ENCODE peak calls at places on chromosomes 11 and 22, in eight cellular contexts. Z, E, R, D, H, N, B and W are unnamed samples.

GRCh38 chr11:67663515-67664212 is 10.8 kb downstream of the ALDH3B2 start:
- DNase-seq in D (no peak), B (no peak), Z (no peak), R (no peak), N (no peak), H (no peak), E (no peak), W (no peak)

GRCh38 chr11:125268611-125269010 is 104.1 kb downstream of the PKNOX2 start:
- DNase-seq in H (no peak), D (no peak), R (no peak), N (no peak), Z (no peak), B (no peak), E (no peak), W (no peak)

GRCh38 chr22:41968601-41969000 is 642 bp upstream of the SEPTIN3 start:
- DNase-seq in R (no peak), D (no peak), Z (no peak), H (no peak), E (peak; percentile 6), N (no peak), B (no peak), W (no peak)

GRCh38 chr22:45987462-45987861 is 10.5 kb upstream of the WNT7B start:
- DNase-seq in R (no peak), D (no peak), N (no peak), H (no peak), E (no peak), Z (no peak), B (no peak), W (no peak)

GRCh38 chr11:125489166-125489565 is 6.9 kb downstream of the FEZ1 start:
- DNase-seq in R (no peak), Z (no peak), N (no peak), D (no peak), H (no peak), E (no peak), B (no peak), W (no peak)

GRCh38 chr11:123546515-123546914 is 107.9 kb downstream of the SCN3B start:
- DNase-seq in B (no peak), R (no peak), D (no peak), Z (no peak), H (no peak), N (peak; percentile 79), E (peak; percentile 45), W (no peak)

GRCh38 chr11:112511906-112512305 is 251.2 kb upstream of the PLET1 start:
- DNase-seq in E (no peak), N (no peak), Z (no peak), D (no peak), H (no peak), B (no peak), R (no peak), W (no peak)

GRCh38 chr11:22539851-22540376 is 85.7 kb downstream of the FANCF start:
- DNase-seq in D (no peak), N (no peak), R (no peak), B (peak; percentile 20), E (peak; percentile 48), H (no peak), Z (peak; percentile 46), W (peak; percentile 26)

GRCh38 chr11:119342023-119342300 is 1.3 kb upstream of the C1QTNF5 start:
- DNase-seq in E (no peak), R (no peak), H (no peak), N (no peak), D (no peak), Z (no peak), B (no peak), W (no peak)

GRCh38 chr22:31179345-31179744 is 19.4 kb downstream of the RNF185 start:
- DNase-seq in N (peak; percentile 36), H (no peak), E (peak; percentile 16), D (no peak), B (peak; percentile 2), Z (no peak), R (no peak), W (no peak)

GRCh38 chr11:14818779-14819178 is 73.3 kb downstream of the CYP2R1 start:
- DNase-seq in E (no peak), D (no peak), B (no peak), N (no peak), R (no peak), Z (no peak), H (no peak), W (no peak)

GRCh38 chr11:27012254-27012921 is 18.5 kb downstream of the FIBIN start:
- DNase-seq in E (peak; percentile 84), D (no peak), N (no peak), Z (no peak), R (no peak), H (no peak), B (no peak), W (peak; percentile 35)

GRCh38 chr11:100874203-100874602 is 187.1 kb downstream of the ARHGAP42 start:
- DNase-seq in Z (no peak), D (no peak), N (no peak), B (no peak), R (no peak), E (no peak), H (no peak), W (no peak)

GRCh38 chr11:132217856-132218255 is 847.4 kb downstream of the NTM start:
- DNase-seq in H (no peak), N (no peak), E (no peak), Z (no peak), R (no peak), B (no peak), D (no peak), W (no peak)

GRCh38 chr11:100739636-100740035 is 52.5 kb downstream of the ARHGAP42 start:
- DNase-seq in Z (no peak), B (no peak), N (peak; percentile 37), R (no peak), D (no peak), H (no peak), E (peak; percentile 98), W (no peak)